ENCODE peak calls at places on chromosomes 16 and 17, in six cellular contexts. G, J, I, V, C and D are unnamed samples.

GRCh38 chr17:58232707-58233156 is 5.7 kb upstream of the LPO start:
- DNase-seq in V (peak), J (peak), G (no peak), I (no peak), C (no peak), D (peak)

GRCh38 chr16:56858375-56858774 is 6.6 kb upstream of the SLC12A3 start:
- DNase-seq in G (no peak), V (no peak), C (no peak), J (no peak), I (no peak), D (no peak)

GRCh38 chr16:47073223-47074155 is 70.3 kb downstream of the NETO2 start:
- DNase-seq in V (no peak), J (no peak), C (peak), G (no peak), I (no peak), D (no peak)

GRCh38 chr16:52577130-52577706 is 30.3 kb upstream of the TOX3 start:
- DNase-seq in J (no peak), G (no peak), C (no peak), I (no peak), V (no peak), D (no peak)

GRCh38 chr17:66542967-66543525 is 240.6 kb downstream of the PRKCA start:
- DNase-seq in C (no peak), G (no peak), J (no peak), V (peak), I (no peak), D (no peak)

GRCh38 chr16:54930034-54930938 is at the start of gene IRX5:
- DNase-seq in J (peak), C (peak), G (peak), V (peak), I (peak), D (peak)

GRCh38 chr17:48051706-48052486 is 3.7 kb downstream of the NFE2L1 start:
- DNase-seq in I (no peak), G (no peak), J (peak), C (peak), V (peak), D (peak)

GRCh38 chr16:49468611-49469322 is 95.2 kb downstream of the C16orf78 start:
- DNase-seq in C (peak), I (no peak), V (no peak), J (no peak), G (peak), D (no peak)

GRCh38 chr16:77916111-77916510 is 106.2 kb upstream of the CLEC3A start:
- DNase-seq in J (no peak), C (no peak), V (no peak), G (no peak), I (no peak), D (no peak)

GRCh38 chr17:71032746-71033273 is 863.5 kb downstream of the KCNJ2 start:
- DNase-seq in I (no peak), J (no peak), C (no peak), G (no peak), V (no peak), D (no peak)

GRCh38 chr17:46171939-46172338 is 21.3 kb downstream of the KANSL1 start:
- DNase-seq in J (no peak), C (no peak), V (no peak), G (no peak), I (no peak), D (no peak)

GRCh38 chr17:2598166-2598565 is 4.7 kb downstream of the PAFAH1B1 start:
- DNase-seq in C (no peak), G (no peak), J (no peak), I (no peak), V (peak), D (peak)

GRCh38 chr16:16151315-16151714 is 72.0 kb downstream of the ABCC6 start:
- DNase-seq in C (no peak), V (peak), G (no peak), I (no peak), J (no peak), D (no peak)

GRCh38 chr17:29113334-29113733 is 66.9 kb downstream of the MYO18A start:
- DNase-seq in J (no peak), V (no peak), I (no peak), G (no peak), C (no peak), D (no peak)

GRCh38 chr17:46782250-46782953 is 36.1 kb downstream of the WNT3 start:
- DNase-seq in G (no peak), J (peak), I (no peak), C (no peak), V (no peak), D (peak)

GRCh38 chr16:10971560-10971961 is 27.2 kb downstream of the CLEC16A start:
- DNase-seq in V (peak), C (no peak), J (peak), G (no peak), I (peak), D (peak)

GRCh38 chr16:85306071-85306792 is 194.0 kb upstream of the CIBAR2 start:
- DNase-seq in G (peak), V (peak), C (no peak), I (no peak), J (peak), D (peak)

GRCh38 chr16:20897253-20897896 is 2.8 kb downstream of the DCUN1D3 start:
- DNase-seq in C (no peak), I (no peak), V (peak), J (no peak), G (no peak), D (peak)

GRCh38 chr17:21573961-21574610 is 118.2 kb upstream of the KCNJ18 start:
- DNase-seq in C (no peak), I (no peak), J (no peak), G (no peak), V (peak), D (no peak)

GRCh38 chr17:2924211-2924610 is 128.0 kb downstream of the RAP1GAP2 start:
- DNase-seq in J (no peak), V (peak), I (no peak), C (no peak), G (no peak), D (peak)

GRCh38 chr17:75695141-75695829 is 26.0 kb upstream of the ITGB4 start:
- DNase-seq in G (no peak), I (no peak), C (no peak), J (peak), V (peak), D (peak)

GRCh38 chr17:49881054-49881402 is 33.2 kb upstream of the TAC4 start:
- DNase-seq in C (no peak), J (no peak), V (no peak), G (no peak), I (no peak), D (no peak)

GRCh38 chr17:49875690-49876089 is 27.8 kb upstream of the TAC4 start:
- DNase-seq in J (no peak), G (no peak), I (no peak), V (no peak), C (no peak), D (no peak)

GRCh38 chr17:49879505-49879904 is 31.6 kb upstream of the TAC4 start:
- DNase-seq in I (no peak), J (no peak), V (no peak), G (no peak), C (no peak), D (no peak)

GRCh38 chr17:49880291-49881053 is 32.6 kb upstream of the TAC4 start:
- DNase-seq in C (peak), V (peak), I (no peak), G (peak), J (peak), D (peak)

DNA sequence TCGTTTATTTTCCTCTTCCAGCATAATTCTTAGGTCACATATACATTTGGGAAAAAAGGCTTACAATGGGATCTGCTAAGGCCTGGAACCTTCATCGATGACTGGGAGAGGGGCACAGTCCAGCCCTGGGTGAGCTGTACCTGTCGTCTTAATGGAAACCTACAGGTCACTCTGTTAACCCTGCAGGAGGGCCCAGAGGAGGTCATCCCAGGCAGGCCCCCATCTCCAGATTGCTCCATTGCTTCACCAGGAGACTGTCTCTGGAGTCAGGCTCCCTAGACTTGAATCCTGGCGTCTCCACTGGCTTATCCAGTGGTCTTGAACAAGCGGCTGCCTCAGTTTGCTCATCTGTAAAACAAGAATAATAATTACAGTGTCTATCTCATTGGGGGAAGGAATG is 31.1 kb upstream of the TAC4 start:
- DNase-seq in V (no peak), I (no peak), C (no peak), G (no peak), J (no peak), D (no peak)
- TF ChIP-seq CTCF in V (no peak), I (no peak), C (no peak), G (no peak), J (no peak), D (no peak)

DNA sequence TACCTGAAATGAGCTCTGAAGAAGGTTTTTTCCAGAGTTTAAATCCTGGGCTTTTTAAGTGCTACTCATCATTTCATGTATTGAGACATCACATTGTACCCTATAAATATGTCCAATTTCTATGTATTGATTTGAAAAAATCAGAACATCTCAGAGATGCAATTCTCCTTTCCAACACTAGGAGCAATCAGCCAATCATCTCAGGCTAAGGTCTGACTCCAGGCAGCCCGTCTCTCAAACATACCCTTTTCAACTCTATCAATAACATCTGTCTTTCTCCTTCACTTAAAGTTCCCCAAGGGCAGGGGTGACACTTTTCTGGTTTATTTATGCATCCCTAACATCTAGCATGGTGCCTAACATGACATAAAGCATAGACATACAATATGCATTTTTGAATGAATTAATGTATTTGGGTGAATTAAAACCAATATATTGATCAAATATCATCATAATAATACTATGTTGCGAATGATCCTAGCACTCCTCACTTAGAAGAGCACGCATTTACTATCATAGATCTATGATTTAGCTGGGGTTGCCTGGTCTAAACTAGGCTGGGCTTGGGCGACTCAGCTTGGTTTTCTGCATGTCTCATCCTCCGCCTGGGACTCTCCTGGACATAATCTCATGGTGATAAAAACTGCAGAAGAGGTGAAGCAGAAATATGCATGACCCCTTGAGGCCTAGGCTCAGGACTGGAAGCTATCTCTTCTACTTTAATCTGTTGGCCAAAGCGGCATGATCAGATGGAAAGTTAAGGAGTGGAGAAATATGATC is 5.2 kb upstream of the CDH11 start:
- DNase-seq in J (no peak), I (no peak), C (no peak), G (no peak), V (no peak), D (no peak)
- TF ChIP-seq CTCF in J (no peak), I (peak), C (peak), G (peak), V (peak), D (no peak)

GRCh38 chr17:19242926-19243325 is 5.8 kb downstream of the EPN2 start:
- DNase-seq in G (no peak), C (no peak), I (no peak), V (no peak), J (no peak), D (no peak)

GRCh38 chr17:19242323-19242722 is 5.2 kb downstream of the EPN2 start:
- DNase-seq in I (no peak), G (no peak), V (no peak), C (no peak), J (no peak), D (no peak)

GRCh38 chr17:19239544-19239943 is 2.4 kb downstream of the EPN2 start:
- DNase-seq in V (no peak), I (no peak), C (no peak), J (no peak), G (no peak), D (no peak)

GRCh38 chr17:19238167-19238505 is 970 bp downstream of the EPN2 start:
- DNase-seq in J (peak), V (no peak), I (no peak), C (no peak), G (no peak), D (peak)

GRCh38 chr17:19237389-19238166 is 412 bp downstream of the EPN2 start:
- DNase-seq in J (peak), V (no peak), I (no peak), G (peak), C (peak), D (no peak)
- TF ChIP-seq CTCF in J (peak), V (peak), I (no peak), G (peak), C (no peak), D (no peak)

DNA sequence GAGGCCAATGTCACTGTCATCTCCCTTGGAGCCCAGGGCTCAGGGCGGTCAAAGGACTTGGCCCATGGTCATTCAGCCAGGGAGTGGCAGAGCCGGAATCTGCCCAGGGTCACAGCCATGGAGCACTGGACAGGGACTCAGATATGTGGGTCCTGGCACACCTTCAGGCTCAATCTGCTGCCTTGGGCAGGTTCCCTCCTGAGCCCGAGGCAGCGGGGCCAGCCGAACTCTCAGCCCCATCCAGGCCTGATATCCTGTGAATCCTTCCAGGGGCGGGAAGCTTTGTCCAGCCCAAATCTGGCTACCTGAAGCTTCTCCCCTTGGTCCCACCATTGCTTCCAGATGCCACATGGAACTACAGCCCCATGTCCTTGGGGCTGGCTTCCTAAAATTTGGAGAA is 12.2 kb upstream of the CDIPT start:
- DNase-seq in G (no peak), I (no peak), C (no peak), V (no peak), J (no peak), D (no peak)
- TF ChIP-seq CTCF in G (no peak), I (no peak), C (no peak), V (no peak), J (no peak), D (no peak)